ENCODE peak calls at places on chromosomes 7 and 10, in four cellular contexts. F is prostate gland, A is H7, W is right atrium auricular region. U is an unnamed sample. For H3K27me3, the result is how much of the 10 kb centered on the place peaks cover.

GRCh38 chr10:86945361-86946214 is 11.8 kb downstream of the MMRN2 start:
- DNase-seq in F (no peak), A (peak), W (peak), U (peak)

GRCh38 chr10:73333202-73333601 is 25.5 kb downstream of the CFAP70 start:
- DNase-seq in F (no peak), A (no peak), W (no peak), U (no peak)

GRCh38 chr7:1787241-1787640 is 117.2 kb downstream of the ELFN1 start:
- DNase-seq in F (no peak), A (peak), W (no peak), U (no peak)

GRCh38 chr7:1025747-1026581 is 18.4 kb upstream of the GPR146 start:
- DNase-seq in F (no peak), A (no peak), W (no peak), U (no peak)

GRCh38 chr7:155543011-155543881 is 3.1 kb downstream of the CNPY1 start:
- DNase-seq in F (no peak), A (no peak), W (no peak), U (no peak)

GRCh38 chr7:130425798-130426197 is 15.0 kb downstream of the CEP41 start:
- DNase-seq in F (no peak), A (no peak), W (no peak), U (no peak)

GRCh38 chr7:34652784-34653183 is 5.2 kb upstream of the NPSR1 start:
- DNase-seq in F (no peak), A (no peak), W (no peak), U (no peak)

GRCh38 chr10:117609095-117609821 is 66.7 kb downstream of the EMX2 start:
- DNase-seq in F (no peak), A (no peak), W (peak), U (no peak)

GRCh38 chr7:26066736-26067135 is 85.3 kb upstream of the NFE2L3 start:
- DNase-seq in F (no peak), A (no peak), W (no peak), U (no peak)

GRCh38 chr10:110918633-110919348 is at the start of gene BBIP1:
- DNase-seq in F (no peak), A (peak), W (no peak), U (peak)

GRCh38 chr7:37011151-37011890 is 287.0 kb upstream of the AOAH start:
- DNase-seq in F (no peak), A (no peak), W (no peak), U (no peak)

GRCh38 chr7:15397159-15397550 is 164.7 kb downstream of the AGMO start:
- DNase-seq in F (no peak), A (no peak), W (no peak), U (no peak)

GRCh38 chr10:132198068-132198370 is 11.3 kb downstream of the DPYSL4 start:
- DNase-seq in F (no peak), A (no peak), W (no peak), U (no peak)

GRCh38 chr10:43957267-43958070 is 308.8 kb upstream of the ZNF32 start:
- DNase-seq in F (no peak), A (no peak), W (no peak), U (peak)

GRCh38 chr7:37826825-37827224 is 21.6 kb upstream of the NME8 start:
- DNase-seq in F (peak), A (no peak), W (no peak), U (no peak)

GRCh38 chr7:129707910-129708490 is 96.5 kb downstream of the NRF1 start:
- DNase-seq in F (no peak), A (no peak), W (no peak), U (no peak)

GRCh38 chr7:134420509-134421125 is 38.3 kb downstream of the AKR1B1 start:
- DNase-seq in F (peak), A (peak), W (no peak), U (no peak)

GRCh38 chr10:115432188-115432819 is 339.1 kb downstream of the ATRNL1 start:
- DNase-seq in F (no peak), A (no peak), W (no peak), U (no peak)

GRCh38 chr7:113444281-113444680 is 325.9 kb upstream of the SMIM30 start:
- DNase-seq in F (no peak), A (no peak), W (no peak), U (no peak)

GRCh38 chr7:112419543-112420130 is 30.6 kb upstream of the IFRD1 start:
- DNase-seq in F (no peak), A (no peak), W (no peak), U (no peak)

GRCh38 chr7:94088560-94088959 is 84.4 kb upstream of the BET1 start:
- DNase-seq in F (no peak), A (no peak), W (no peak), U (no peak)

GRCh38 chr7:129952164-129952652 is 552 bp downstream of the UBE2H start:
- DNase-seq in F (peak), A (no peak), W (no peak), U (no peak)

GRCh38 chr7:27419581-27420177 is 177.1 kb downstream of the EVX1 start:
- DNase-seq in F (no peak), A (no peak), W (no peak), U (no peak)

GRCh38 chr10:114681542-114681941 is 23.5 kb upstream of the ABLIM1 start:
- DNase-seq in F (no peak), A (no peak), W (no peak), U (no peak)

GRCh38 chr10:26432938-26433337 is 5.2 kb upstream of the APBB1IP start:
- DNase-seq in F (no peak), A (no peak), W (no peak), U (no peak)

GRCh38 chr7:158742065-158742821 is 37.6 kb upstream of the NCAPG2 start:
- DNase-seq in F (no peak), A (no peak), W (no peak), U (peak)

GRCh38 chr10:110137142-110137545 is 70.3 kb upstream of the MXI1 start:
- DNase-seq in F (peak), A (peak), W (no peak), U (no peak)

GRCh38 chr7:101924171-101924570 is 106.7 kb downstream of the CUX1 start:
- DNase-seq in F (no peak), A (no peak), W (no peak), U (no peak)

GRCh38 chr10:14605231-14605925 is 169.3 kb downstream of the FAM107B start:
- DNase-seq in F (no peak), A (no peak), W (no peak), U (no peak)

GRCh38 chr10:48197236-48197899 is 77.1 kb downstream of the FRMPD2 start:
- DNase-seq in F (no peak), A (no peak), W (no peak), U (no peak)

GRCh38 chr7:70354409-70355169 is 756.3 kb downstream of the AUTS2 start:
- DNase-seq in F (no peak), A (no peak), W (no peak), U (no peak)

GRCh38 chr7:45031829-45032228 is 31.8 kb downstream of the CCM2 start:
- DNase-seq in F (no peak), A (peak), W (no peak), U (no peak)

GRCh38 chr7:91557789-91558396 is 293.7 kb downstream of the FZD1 start:
- DNase-seq in F (peak), A (no peak), W (no peak), U (no peak)

GRCh38 chr10:96321822-96322221 is 17.6 kb downstream of the DNTT start:
- DNase-seq in F (no peak), A (peak), W (no peak), U (no peak)

GRCh38 chr10:30056281-30056680 is 3.1 kb downstream of the JCAD start:
- DNase-seq in F (no peak), A (peak), W (no peak), U (no peak)

GRCh38 chr10:65602182-65602865 is 1323.5 kb upstream of the LRRTM3 start:
- DNase-seq in F (no peak), A (no peak), W (no peak), U (no peak)

GRCh38 chr10:62614389-62615157 is 189.9 kb upstream of the ADO start:
- DNase-seq in F (no peak), A (no peak), W (no peak), U (peak)

GRCh38 chr10:35184527-35185171 is 58.0 kb downstream of the CREM start:
- DNase-seq in F (no peak), A (no peak), W (no peak), U (no peak)

GRCh38 chr10:133567119-133567518 is 1.7 kb upstream of the SYCE1 start:
- DNase-seq in F (no peak), A (no peak), W (no peak), U (no peak)

GRCh38 chr10:133568287-133568614 is 2.9 kb upstream of the SYCE1 start:
- DNase-seq in F (no peak), A (no peak), W (no peak), U (no peak)

GRCh38 chr10:133564816-133565215 is 567 bp downstream of the SYCE1 start:
- DNase-seq in F (no peak), A (no peak), W (no peak), U (no peak)

GRCh38 chr10:133567609-133568286 is 2.4 kb upstream of the SYCE1 start:
- DNase-seq in F (no peak), A (no peak), W (no peak), U (no peak)

GRCh38 chr10:133565441-133566294 is at the start of gene SYCE1:
- DNase-seq in F (no peak), A (peak), W (no peak), U (no peak)
- H3K27me3 ChIP-seq in F (under half), A (under half), W (under half), U (under half)

GRCh38 chr7:51620690-51621089 is 304.1 kb upstream of the COBL start:
- DNase-seq in F (no peak), A (peak), W (no peak), U (peak)

GRCh38 chr7:51621956-51622355 is 305.3 kb upstream of the COBL start:
- DNase-seq in F (no peak), A (no peak), W (no peak), U (no peak)

GRCh38 chr7:51613911-51614344 is 297.3 kb upstream of the COBL start:
- DNase-seq in F (peak), A (no peak), W (no peak), U (no peak)

GRCh38 chr7:51617691-51618090 is 301.1 kb upstream of the COBL start:
- DNase-seq in F (no peak), A (no peak), W (no peak), U (no peak)

DNA sequence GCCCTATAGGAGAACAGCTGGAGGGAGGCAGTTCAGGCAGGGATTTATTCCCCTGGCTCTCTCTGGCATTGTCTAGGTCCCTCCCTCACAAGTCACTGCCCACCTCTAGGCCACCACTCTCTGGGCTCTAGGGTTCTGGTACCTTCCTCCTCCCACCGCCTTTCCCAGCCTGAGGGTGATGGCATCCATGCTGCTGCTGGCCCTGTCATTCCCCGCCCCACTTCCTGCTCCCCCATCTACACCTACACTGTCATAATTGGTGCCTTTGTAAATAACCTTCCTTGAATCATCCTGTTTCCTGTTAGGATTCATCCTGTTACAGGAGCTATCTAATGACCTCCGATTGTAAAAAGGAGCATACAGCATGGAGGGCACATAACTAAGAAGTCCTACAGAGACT is 303.3 kb upstream of the COBL start:
- DNase-seq in F (no peak), A (no peak), W (no peak), U (peak)
- H3K27me3 ChIP-seq in F (under half), A (under half), W (under half), U (under half)

DNA sequence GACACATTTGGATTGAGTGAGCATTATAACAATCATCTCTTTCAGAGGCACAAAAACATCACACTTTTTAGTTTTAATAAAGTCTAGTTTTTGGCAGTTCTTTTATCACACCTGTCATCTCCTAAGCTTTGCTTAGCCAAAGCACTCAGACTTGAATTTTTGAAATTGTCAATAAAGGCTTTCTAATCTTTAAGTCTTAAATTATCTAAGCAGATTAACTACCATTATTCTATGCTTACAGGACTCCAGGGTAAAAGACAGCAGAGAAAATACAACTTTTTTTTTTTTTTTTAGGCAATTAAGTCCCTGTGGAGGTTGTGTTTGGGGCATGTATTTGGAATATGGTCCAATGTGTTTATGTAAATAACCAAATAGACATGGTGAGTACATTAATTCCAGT is 17.6 kb upstream of the DLX6 start:
- DNase-seq in F (no peak), A (no peak), W (no peak), U (no peak)
- H3K27me3 ChIP-seq in F (under half), A (half or more), W (under half), U (under half)

DNA sequence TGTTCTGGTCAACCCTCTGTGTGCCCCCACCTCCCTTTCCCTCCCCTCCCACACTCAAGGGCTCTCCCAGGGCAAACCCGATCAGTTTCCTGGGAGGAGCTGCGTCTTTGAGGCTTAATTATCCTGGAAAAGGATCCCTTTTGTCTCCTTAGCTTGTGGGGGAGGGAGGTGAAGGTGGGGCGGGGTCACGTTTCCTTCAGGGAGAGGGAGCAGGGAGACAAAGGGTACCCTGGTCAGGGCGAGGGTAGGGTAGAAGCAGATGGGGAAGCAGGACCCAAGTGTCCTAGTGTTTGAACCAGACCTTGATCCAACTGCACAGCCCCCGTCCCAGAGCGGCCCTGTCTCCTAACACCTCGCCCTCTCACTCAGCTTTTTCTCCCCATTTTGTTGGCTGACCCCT is 90.1 kb downstream of the HIF1AN start:
- DNase-seq in F (no peak), A (peak), W (no peak), U (no peak)
- H3K27me3 ChIP-seq in F (under half), A (under half), W (under half), U (under half)

U was measured in vagina.